ENCODE peak calls at places on chromosomes 11 and 22, in seven cellular contexts. R is HFFc6, H is GM20000, E is GM12865, S is lung, T is endodermal cell, D is AG04449. N is an unnamed sample.

GRCh38 chr11:118705111-118705741 is 25.8 kb upstream of the TREH start:
- DNase-seq in E (peak; percentile 53), H (no peak), R (no peak), T (no peak), S (no peak), D (no peak), N (no peak)

GRCh38 chr22:45276507-45276906 is 8.2 kb upstream of the UPK3A start:
- DNase-seq in S (no peak), R (no peak), T (no peak), D (no peak), E (no peak), H (no peak), N (no peak)

GRCh38 chr11:57634311-57634710 is 15.4 kb downstream of the YPEL4 start:
- DNase-seq in H (no peak), R (no peak), S (no peak), T (no peak), D (no peak), E (no peak), N (no peak)

GRCh38 chr11:128860571-128861361 is 6.3 kb downstream of the KCNJ1 start:
- DNase-seq in S (no peak), R (peak; percentile 76), D (peak; percentile 46), T (no peak), E (no peak), H (no peak), N (no peak)

GRCh38 chr11:29305456-29306232 is 711.2 kb downstream of the KCNA4 start:
- DNase-seq in E (no peak), T (no peak), H (no peak), D (no peak), R (no peak), S (no peak), N (no peak)

GRCh38 chr11:11845066-11845465 is 3.3 kb downstream of the USP47 start:
- DNase-seq in E (peak; percentile 14), D (no peak), H (no peak), T (no peak), S (no peak), R (no peak), N (no peak)

GRCh38 chr11:44011797-44012196 is 36.0 kb upstream of the ACCSL start:
- DNase-seq in T (no peak), R (peak; percentile 57), D (no peak), E (no peak), S (no peak), H (no peak), N (no peak)

GRCh38 chr11:116582621-116583020 is 190.2 kb downstream of the BUD13 start:
- DNase-seq in T (no peak), E (no peak), R (no peak), S (no peak), D (no peak), H (no peak), N (no peak)

DNA sequence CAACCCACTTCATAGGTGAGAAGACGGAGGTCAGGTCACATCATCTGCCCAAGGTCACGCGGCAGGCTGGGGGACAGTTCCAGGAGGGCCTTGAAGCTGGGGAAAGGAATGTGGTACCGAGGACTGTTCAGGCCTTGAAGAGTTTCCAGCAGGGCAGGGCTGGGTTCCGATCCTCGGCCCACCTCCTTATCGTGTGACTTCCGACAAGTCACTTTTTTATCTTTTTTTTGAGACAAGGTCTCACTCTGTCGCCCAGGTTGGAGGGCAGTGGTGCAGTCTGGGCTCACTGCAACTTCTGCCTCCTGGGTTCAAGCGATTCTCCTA is 617 bp downstream of the NDUFS8 start:
- DNase-seq in E (peak; percentile 48), D (no peak), T (no peak), R (no peak), H (no peak), S (no peak), N (no peak)
- TF ChIP-seq CTCF in E (no peak), D (no peak), T (no peak), R (no peak), H (no peak), S (no peak), N (no peak)

DNA sequence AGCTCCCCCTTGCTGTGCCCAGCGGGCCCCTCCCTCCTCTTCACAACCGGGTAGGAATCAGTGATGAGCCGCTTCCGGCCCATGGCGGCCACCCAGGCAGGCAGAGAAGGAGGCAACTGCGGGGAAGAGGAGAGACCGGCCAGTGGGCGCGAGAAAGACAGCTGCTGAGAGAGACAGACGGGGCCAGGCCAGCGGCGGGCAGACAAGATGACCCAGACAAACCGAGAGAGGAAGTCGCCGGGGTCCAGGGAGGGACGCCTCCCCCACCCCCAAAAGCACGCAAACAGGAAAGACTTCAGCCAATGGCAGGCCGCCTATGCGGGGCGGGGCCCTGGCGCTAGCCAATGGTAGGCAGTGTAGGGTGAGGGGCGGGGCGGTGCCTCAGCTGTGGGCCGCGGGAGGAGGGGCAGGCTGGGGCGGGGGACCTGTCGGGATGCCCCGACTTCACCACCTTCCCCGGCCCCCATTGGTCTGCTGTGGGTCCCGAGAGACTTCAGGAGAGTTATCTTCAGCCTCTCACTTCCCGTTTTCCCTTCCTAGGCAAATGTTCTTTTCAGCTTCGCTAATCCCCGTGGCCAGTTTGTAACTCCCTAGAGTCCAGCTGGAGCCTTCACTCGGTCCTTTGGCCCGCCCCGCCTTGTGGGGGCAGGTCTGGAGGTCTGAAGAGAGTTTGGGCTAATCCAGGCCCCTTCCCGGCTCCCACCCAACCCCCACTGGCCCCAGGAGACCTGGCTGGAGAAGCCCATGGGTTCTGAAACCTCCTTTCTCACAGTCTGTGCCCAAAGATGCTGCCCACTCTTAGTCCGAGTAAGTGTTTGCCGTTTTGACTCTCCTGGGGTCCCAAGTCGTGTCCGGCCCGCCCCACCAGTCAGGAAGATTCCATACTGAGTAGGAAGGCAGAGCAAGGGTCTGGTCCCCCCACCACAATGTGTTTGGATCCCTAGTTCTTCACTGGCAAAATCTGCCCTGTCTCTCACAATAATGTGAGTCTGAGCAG is at the start of gene POLD4:
- DNase-seq in H (peak; percentile 94), R (peak; percentile 92), E (peak; percentile 99), D (peak; percentile 77), S (peak; percentile 98), T (peak; percentile 99), N (peak; percentile 99)
- TF ChIP-seq CTCF in H (no peak), R (no peak), E (no peak), D (no peak), S (no peak), T (no peak), N (no peak)

DNA sequence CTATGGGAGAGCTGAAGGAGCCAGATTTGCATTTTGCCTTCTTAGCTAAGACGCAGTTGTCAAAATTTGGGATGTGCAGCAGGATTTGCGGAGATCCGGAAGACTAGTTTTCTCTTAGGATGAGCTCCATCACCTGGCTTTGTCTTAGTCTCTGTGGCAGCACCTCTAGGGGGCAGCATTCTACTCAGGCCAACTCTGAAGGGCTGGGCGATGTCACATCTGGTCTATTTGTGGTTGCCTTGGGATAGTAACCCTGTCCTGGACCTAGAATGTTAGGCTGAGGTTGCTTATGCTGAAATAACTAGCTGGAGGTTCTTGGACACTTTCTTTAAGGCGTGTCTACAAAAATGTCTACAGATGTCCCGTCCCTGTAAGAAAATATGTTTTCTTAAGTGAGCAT is 116.2 kb downstream of the FAT3 start:
- DNase-seq in H (no peak), E (peak; percentile 28), R (peak; percentile 6), S (no peak), D (no peak), T (peak; percentile 89), N (no peak)
- TF ChIP-seq CTCF in H (peak; percentile 36), E (peak; percentile 46), R (peak; percentile 70), S (no peak), D (peak; percentile 28), T (peak; percentile 86), N (peak; percentile 21)

GRCh38 chr22:33126881-33127280 is 68.7 kb upstream of the SYN3 start:
- DNase-seq in D (no peak), R (no peak), T (peak; percentile 51), S (no peak), H (no peak), E (no peak), N (no peak)
- TF ChIP-seq CTCF in D (no peak), R (no peak), T (peak; percentile 71), S (no peak), H (no peak), E (no peak), N (no peak)

DNA sequence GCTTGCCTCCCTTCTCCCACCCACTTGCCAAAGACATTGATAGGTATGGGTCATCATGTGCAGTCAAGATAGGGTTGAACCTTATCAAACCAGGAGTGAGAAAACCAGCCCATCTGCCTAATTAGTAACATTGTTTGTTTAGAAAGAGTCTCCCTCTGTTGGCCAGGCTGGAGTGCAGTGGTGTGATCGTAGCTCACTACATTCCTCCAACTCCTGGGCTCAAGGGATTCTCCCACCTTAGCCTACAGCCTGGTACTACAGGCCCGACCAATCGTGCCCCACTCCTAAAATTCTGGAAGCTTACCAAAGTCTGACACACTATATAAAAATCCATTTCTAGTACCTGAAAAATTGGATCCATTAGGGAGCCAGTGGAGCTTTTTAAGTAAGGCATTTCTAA is 4.5 kb downstream of the C11orf71 start:
- DNase-seq in R (no peak), S (no peak), E (no peak), T (peak; percentile 72), D (no peak), H (no peak), N (no peak)
- TF ChIP-seq CTCF in R (peak; percentile 70), S (no peak), E (peak; percentile 17), T (peak; percentile 77), D (peak; percentile 19), H (no peak), N (no peak)

DNA sequence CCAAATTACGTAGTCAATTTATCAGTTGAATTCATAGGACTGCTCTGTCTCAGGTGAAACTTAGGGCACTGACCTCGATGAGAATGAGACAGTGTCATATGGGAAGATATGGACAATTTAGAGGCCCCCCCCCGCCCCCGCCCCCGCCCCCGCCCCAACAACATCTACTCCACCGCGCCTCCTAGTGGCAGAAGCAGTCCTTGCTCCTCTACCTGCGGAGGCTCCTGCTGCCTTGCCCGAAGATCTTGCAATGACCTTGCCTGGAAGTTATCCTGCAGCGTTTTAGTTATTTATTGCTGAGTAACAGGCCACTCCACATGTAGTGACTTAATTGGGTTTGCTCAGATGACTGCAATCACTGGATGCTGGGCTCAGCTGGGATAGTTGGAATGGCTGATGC is 15.1 kb downstream of the SERPINH1 start:
- DNase-seq in D (no peak), E (no peak), T (peak; percentile 88), R (peak; percentile 58), S (no peak), H (peak; percentile 60), N (no peak)
- TF ChIP-seq CTCF in D (peak; percentile 68), E (peak; percentile 31), T (peak; percentile 81), R (peak; percentile 82), S (no peak), H (no peak), N (peak; percentile 17)

GRCh38 chr11:65096926-65097325 is 912 bp downstream of the VPS51 start:
- DNase-seq in E (no peak), H (no peak), S (no peak), D (no peak), R (no peak), T (no peak), N (no peak)

GRCh38 chr11:65102142-65103095 is 6.4 kb downstream of the VPS51 start:
- DNase-seq in R (no peak), D (no peak), T (no peak), H (no peak), E (no peak), S (no peak), N (no peak)

GRCh38 chr11:65104628-65105027 is 7.0 kb upstream of the TM7SF2 start:
- DNase-seq in T (no peak), E (no peak), R (no peak), S (no peak), H (no peak), D (no peak), N (no peak)

GRCh38 chr11:65103476-65103875 is 7.5 kb downstream of the VPS51 start:
- DNase-seq in S (no peak), H (no peak), D (no peak), R (no peak), E (no peak), T (no peak), N (no peak)

GRCh38 chr11:65100674-65101350 is 4.8 kb downstream of the VPS51 start:
- DNase-seq in E (no peak), T (no peak), R (no peak), H (no peak), D (no peak), S (no peak), N (no peak)
- TF ChIP-seq CTCF in E (peak; percentile 6), T (peak; percentile 52), R (peak; percentile 58), H (no peak), D (no peak), S (no peak), N (no peak)